ENCODE peak calls at places on chromosomes 16 and 17, in seven cellular contexts. H is colonic mucosa, L is uterus, A is transverse colon, Y is MM.1S, D is left lung, I is left ventricle myocardium inferior. W is an unnamed sample.

GRCh38 chr16:28610595-28611270 is 889 bp upstream of the SULT1A1 start:
- DNase-seq in H (no peak), L (no peak), A (peak; percentile 45), Y (no peak), D (no peak), I (no peak), W (no peak)

GRCh38 chr16:67847064-67847861 is at the start of gene CENPT:
- DNase-seq in H (peak; percentile 44), L (no peak), A (peak; percentile 66), Y (peak; percentile 70), D (peak; percentile 91), I (peak; percentile 68), W (peak; percentile 81)

GRCh38 chr17:18237461-18237860 is 12.0 kb downstream of the LLGL1 start:
- DNase-seq in H (no peak), L (no peak), A (no peak), Y (no peak), D (no peak), I (no peak), W (no peak)

GRCh38 chr17:19762515-19762961 is 14.4 kb upstream of the ALDH3A1 start:
- DNase-seq in H (peak; percentile 50), L (peak; percentile 80), A (peak; percentile 60), Y (peak; percentile 51), D (peak; percentile 87), I (peak; percentile 75), W (peak; percentile 81)

GRCh38 chr17:44909681-44910144 is 5.6 kb downstream of the GFAP start:
- DNase-seq in H (no peak), L (no peak), A (no peak), Y (no peak), D (no peak), I (no peak), W (peak; percentile 52)

GRCh38 chr17:36928450-36929125 is 8.7 kb upstream of the LHX1 start:
- DNase-seq in H (no peak), L (no peak), A (no peak), Y (no peak), D (no peak), I (no peak), W (no peak)

GRCh38 chr16:31458073-31458834 is 1.0 kb upstream of the ARMC5 start:
- DNase-seq in H (peak; percentile 67), L (no peak), A (peak; percentile 72), Y (peak; percentile 81), D (peak; percentile 90), I (no peak), W (peak; percentile 78)

GRCh38 chr16:2475413-2476344 is 752 bp downstream of the TBC1D24 start:
- DNase-seq in H (no peak), L (no peak), A (peak; percentile 44), Y (peak; percentile 32), D (no peak), I (no peak), W (no peak)

GRCh38 chr17:81551458-81552243 is 502 bp downstream of the FAAP100 start:
- DNase-seq in H (peak; percentile 58), L (no peak), A (peak; percentile 54), Y (peak; percentile 19), D (peak; percentile 69), I (no peak), W (no peak)

GRCh38 chr17:83079340-83079747 is at the start of gene METRNL:
- DNase-seq in H (peak; percentile 83), L (peak; percentile 79), A (peak; percentile 87), Y (peak; percentile 65), D (peak; percentile 95), I (peak; percentile 80), W (peak; percentile 92)

GRCh38 chr16:16143038-16143763 is 80.1 kb downstream of the ABCC6 start:
- DNase-seq in H (no peak), L (no peak), A (no peak), Y (no peak), D (no peak), I (no peak), W (no peak)
- H3K4me1 ChIP-seq in H (no peaks in the 10 kb centered on the region), L (no peaks in the 10 kb centered on the region), A (no peaks in the 10 kb centered on the region), Y (no peaks in the 10 kb centered on the region), D (no peaks in the 10 kb centered on the region), I (peaks cover 7% of the 10 kb centered on the region), W (no peaks in the 10 kb centered on the region)

GRCh38 chr16:80294172-80294571 is 246.6 kb upstream of the DYNLRB2 start:
- DNase-seq in H (no peak), L (no peak), A (no peak), Y (no peak), D (no peak), I (no peak), W (no peak)
- H3K4me1 ChIP-seq in H (no peaks in the 10 kb centered on the region), L (no peaks in the 10 kb centered on the region), A (no peaks in the 10 kb centered on the region), Y (no peaks in the 10 kb centered on the region), D (no peaks in the 10 kb centered on the region), I (no peaks in the 10 kb centered on the region), W (no peaks in the 10 kb centered on the region)

GRCh38 chr17:57090560-57091185 is 5.6 kb downstream of the AKAP1 start:
- DNase-seq in H (no peak), L (no peak), A (no peak), Y (no peak), D (no peak), I (no peak), W (no peak)

GRCh38 chr17:57091186-57091618 is 6.2 kb downstream of the AKAP1 start:
- DNase-seq in H (no peak), L (no peak), A (no peak), Y (no peak), D (no peak), I (peak; percentile 81), W (peak; percentile 89)

GRCh38 chr17:57092171-57092570 is 7.1 kb downstream of the AKAP1 start:
- DNase-seq in H (no peak), L (no peak), A (no peak), Y (no peak), D (no peak), I (no peak), W (peak; percentile 92)

GRCh38 chr17:57088298-57088697 is 3.3 kb downstream of the AKAP1 start:
- DNase-seq in H (no peak), L (no peak), A (no peak), Y (no peak), D (no peak), I (no peak), W (no peak)

DNA sequence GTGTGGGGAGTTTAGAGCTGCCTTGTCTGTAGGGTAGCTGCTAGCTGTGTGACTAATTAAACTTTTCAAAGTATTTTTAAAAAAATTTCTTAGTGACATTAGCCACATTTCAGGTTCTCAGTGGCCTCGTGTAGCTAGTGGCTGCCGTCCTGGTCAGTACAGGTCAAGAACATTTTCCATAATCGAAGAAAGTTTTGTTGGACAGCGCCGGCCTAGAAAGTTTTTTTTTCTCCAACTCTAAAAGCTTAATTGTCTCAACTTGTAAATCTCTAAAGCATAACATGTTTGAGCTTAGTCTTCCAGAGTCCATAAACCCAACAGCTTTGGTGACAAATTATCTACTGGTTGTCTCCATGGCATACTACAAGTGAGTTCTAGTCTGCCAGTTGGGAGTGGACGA is 4.3 kb downstream of the AKAP1 start:
- DNase-seq in H (no peak), L (no peak), A (no peak), Y (no peak), D (no peak), I (no peak), W (no peak)
- H3K4me1 ChIP-seq in H (peaks cover 15% of the 10 kb centered on the region), L (no peaks in the 10 kb centered on the region), A (peaks cover 80% of the 10 kb centered on the region), Y (peaks cover 16% of the 10 kb centered on the region), D (no peaks in the 10 kb centered on the region), I (peaks cover 93% of the 10 kb centered on the region), W (peaks cover 73% of the 10 kb centered on the region)

GRCh38 chr17:28726912-28727726 is 1.1 kb upstream of the TLCD1 start:
- DNase-seq in H (peak; percentile 97), L (peak; percentile 95), A (peak; percentile 96), Y (peak; percentile 96), D (peak; percentile 99), I (peak; percentile 91), W (peak; percentile 96)

GRCh38 chr17:28724500-28725165 is 1.4 kb downstream of the TLCD1 start:
- DNase-seq in H (no peak), L (no peak), A (no peak), Y (no peak), D (no peak), I (no peak), W (no peak)

GRCh38 chr17:28725660-28726395 is at the start of gene TLCD1:
- DNase-seq in H (peak; percentile 79), L (no peak), A (peak; percentile 73), Y (peak; percentile 70), D (peak; percentile 92), I (peak; percentile 68), W (peak; percentile 84)

GRCh38 chr17:28726396-28726911 is 421 bp upstream of the TLCD1 start:
- DNase-seq in H (peak; percentile 85), L (peak; percentile 68), A (peak; percentile 79), Y (peak; percentile 70), D (peak; percentile 91), I (no peak), W (peak; percentile 82)

DNA sequence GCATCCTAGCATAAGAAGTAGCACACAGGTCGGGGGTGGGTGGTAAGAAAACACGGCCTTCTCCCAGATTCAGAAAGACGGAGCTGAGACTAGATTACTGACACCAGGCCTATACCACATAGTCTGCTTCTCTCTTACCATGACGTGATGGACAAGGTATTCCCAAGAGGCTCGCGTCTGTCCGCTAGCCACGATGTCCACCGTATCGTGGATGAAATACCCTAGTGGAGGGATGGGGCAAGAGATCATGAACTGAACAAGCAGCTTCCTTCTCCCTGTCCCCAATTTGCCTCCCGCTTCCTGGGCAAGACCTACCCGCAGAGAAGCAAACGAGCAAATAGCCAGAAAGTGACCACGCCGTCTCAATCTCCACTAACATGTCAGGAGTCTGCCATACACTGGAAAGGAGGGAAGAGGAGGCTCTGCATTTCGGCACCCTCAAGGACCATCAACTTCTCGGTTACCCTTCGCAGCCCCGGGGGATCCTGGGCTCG is 820 bp downstream of the TLCD1 start:
- DNase-seq in H (peak; percentile 44), L (no peak), A (no peak), Y (peak; percentile 54), D (peak; percentile 28), I (no peak), W (peak; percentile 70)
- H3K4me1 ChIP-seq in H (peaks cover 26% of the 10 kb centered on the region), L (peaks cover 31% of the 10 kb centered on the region), A (peaks cover 77% of the 10 kb centered on the region), Y (peaks cover 4% of the 10 kb centered on the region), D (peaks cover 37% of the 10 kb centered on the region), I (peaks cover 73% of the 10 kb centered on the region), W (peaks cover 49% of the 10 kb centered on the region)

GRCh38 chr17:1733759-1734158 is 8.9 kb upstream of the SERPINF2 start:
- DNase-seq in H (no peak), L (no peak), A (no peak), Y (no peak), D (no peak), I (no peak), W (no peak)

GRCh38 chr17:1733047-1733357 is 8.5 kb downstream of the WDR81 start:
- DNase-seq in H (no peak), L (no peak), A (no peak), Y (no peak), D (no peak), I (no peak), W (no peak)

GRCh38 chr17:1731194-1731506 is 6.6 kb downstream of the WDR81 start:
- DNase-seq in H (no peak), L (no peak), A (no peak), Y (no peak), D (no peak), I (no peak), W (no peak)

GRCh38 chr17:1730345-1731193 is 6.1 kb downstream of the WDR81 start:
- DNase-seq in H (peak; percentile 52), L (peak; percentile 95), A (peak; percentile 67), Y (no peak), D (peak; percentile 86), I (peak; percentile 88), W (peak; percentile 95)

GRCh38 chr17:1732241-1733046 is 7.9 kb downstream of the WDR81 start:
- DNase-seq in H (no peak), L (no peak), A (no peak), Y (no peak), D (no peak), I (no peak), W (no peak)
- H3K4me1 ChIP-seq in H (peaks cover 4% of the 10 kb centered on the region), L (peaks cover 12% of the 10 kb centered on the region), A (peaks cover 32% of the 10 kb centered on the region), Y (no peaks in the 10 kb centered on the region), D (peaks cover 15% of the 10 kb centered on the region), I (peaks cover 55% of the 10 kb centered on the region), W (peaks cover 44% of the 10 kb centered on the region)

GRCh38 chr16:29820271-29820701 is at the start of gene MVP:
- DNase-seq in H (peak; percentile 92), L (peak; percentile 73), A (peak; percentile 87), Y (peak; percentile 78), D (peak; percentile 93), I (peak; percentile 67), W (peak; percentile 89)
- H3K4me1 ChIP-seq in H (peaks cover 43% of the 10 kb centered on the region), L (peaks cover 10% of the 10 kb centered on the region), A (peaks cover 79% of the 10 kb centered on the region), Y (peaks cover 46% of the 10 kb centered on the region), D (peaks cover 56% of the 10 kb centered on the region), I (peaks cover 87% of the 10 kb centered on the region), W (peaks cover 75% of the 10 kb centered on the region)

W was measured in sigmoid colon.